ENCODE peak calls at places on chromosome 16, in nine cellular contexts. L is esophagus muscularis mucosa; F is neural progenitor cell; K is Panc1; R is kidney; S is effector memory CD4-positive, alpha-beta T cell; W is upper lobe of left lung; J is prostate gland; E is fibroblast of lung. T is an unnamed sample. For H3K9me3, the result is how much of the 10 kb centered on the place peaks cover.

GRCh38 chr16:12538667-12539081 is 265.0 kb downstream of the CPPED1 start:
- DNase-seq in F (no peak), J (no peak), S (no peak), R (no peak), K (no peak), L (no peak), W (no peak), E (peak), T (no peak)

GRCh38 chr16:1002399-1003161 is 21.0 kb downstream of the SOX8 start:
- DNase-seq in R (no peak), L (no peak), E (peak), K (peak), W (peak), J (no peak), F (no peak), S (peak), T (no peak)

GRCh38 chr16:1194665-1195392 is 30.2 kb downstream of the TPSG1 start:
- DNase-seq in L (no peak), W (no peak), K (no peak), F (peak), S (no peak), R (no peak), E (no peak), J (no peak), T (no peak)

GRCh38 chr16:62678796-62679195 is 642.6 kb upstream of the CDH8 start:
- DNase-seq in L (no peak), R (no peak), K (no peak), E (no peak), S (no peak), J (no peak), F (no peak), W (no peak), T (no peak)

GRCh38 chr16:17275076-17275732 is 195.6 kb downstream of the XYLT1 start:
- DNase-seq in W (no peak), S (no peak), E (peak), L (no peak), F (no peak), K (no peak), R (no peak), J (no peak), T (no peak)

GRCh38 chr16:1180772-1181714 is 28.1 kb downstream of the CACNA1H start:
- DNase-seq in R (no peak), L (no peak), J (no peak), S (no peak), E (no peak), K (no peak), W (no peak), F (peak), T (no peak)

GRCh38 chr16:85969591-85969990 is 70.6 kb downstream of the IRF8 start:
- DNase-seq in S (no peak), W (no peak), R (no peak), K (no peak), L (no peak), E (peak), F (peak), J (no peak), T (no peak)

GRCh38 chr16:12303649-12304048 is 327.1 kb downstream of the SNX29 start:
- DNase-seq in J (no peak), E (no peak), K (no peak), S (no peak), F (no peak), L (no peak), W (no peak), R (no peak), T (no peak)

GRCh38 chr16:89473791-89474414 is 16.5 kb downstream of the ANKRD11 start:
- DNase-seq in L (no peak), K (no peak), J (no peak), F (no peak), W (no peak), S (no peak), R (no peak), E (peak), T (no peak)

GRCh38 chr16:50021509-50021908 is 3.5 kb upstream of the CNEP1R1 start:
- DNase-seq in W (no peak), E (no peak), S (no peak), R (no peak), J (no peak), K (no peak), L (no peak), F (peak), T (no peak)

DNA sequence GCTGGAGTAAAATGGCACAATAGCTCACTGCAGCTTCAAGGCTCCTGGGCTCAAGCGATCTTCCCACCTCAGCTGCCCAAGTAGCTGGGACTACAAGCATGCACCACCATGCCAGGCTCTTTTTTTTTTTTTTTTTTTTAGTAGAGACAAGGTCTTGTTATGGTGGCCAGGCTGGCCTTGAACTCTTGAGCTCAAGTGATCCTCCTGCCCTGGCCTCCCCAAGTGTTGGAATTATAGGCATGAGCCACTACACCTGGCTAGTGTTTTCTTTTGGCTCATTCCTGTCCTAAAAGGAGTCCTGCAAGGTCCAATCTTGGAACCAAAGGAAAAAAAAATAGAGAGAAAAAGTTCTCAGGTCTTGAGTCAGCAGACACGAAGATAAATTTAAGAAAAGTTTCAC is 30.8 kb downstream of the PKD1L3 start:
- DNase-seq in K (no peak), L (no peak), F (no peak), E (no peak), W (no peak), R (no peak), S (no peak), J (no peak), T (no peak)
- H3K9me3 ChIP-seq in K (under half), L (under half), F (under half), E (under half), W (under half), R (under half), S (under half), J (under half), T (under half)

GRCh38 chr16:35152067-35152627 is 1692.7 kb downstream of the TP53TG3F start:
- DNase-seq in J (no peak), K (no peak), L (peak), R (no peak), W (no peak), F (no peak), E (no peak), S (no peak), T (no peak)

GRCh38 chr16:35149550-35149949 is 1690.1 kb downstream of the TP53TG3F start:
- DNase-seq in J (no peak), W (no peak), E (no peak), K (no peak), L (peak), F (no peak), S (no peak), R (no peak), T (no peak)

GRCh38 chr16:35147556-35148504 is 1688.4 kb downstream of the TP53TG3F start:
- DNase-seq in K (no peak), E (no peak), L (peak), W (no peak), F (no peak), J (no peak), S (no peak), R (no peak), T (no peak)

GRCh38 chr16:35148748-35149147 is 1689.3 kb downstream of the TP53TG3F start:
- DNase-seq in F (no peak), J (no peak), W (no peak), L (no peak), E (no peak), R (no peak), S (no peak), K (no peak), T (no peak)

DNA sequence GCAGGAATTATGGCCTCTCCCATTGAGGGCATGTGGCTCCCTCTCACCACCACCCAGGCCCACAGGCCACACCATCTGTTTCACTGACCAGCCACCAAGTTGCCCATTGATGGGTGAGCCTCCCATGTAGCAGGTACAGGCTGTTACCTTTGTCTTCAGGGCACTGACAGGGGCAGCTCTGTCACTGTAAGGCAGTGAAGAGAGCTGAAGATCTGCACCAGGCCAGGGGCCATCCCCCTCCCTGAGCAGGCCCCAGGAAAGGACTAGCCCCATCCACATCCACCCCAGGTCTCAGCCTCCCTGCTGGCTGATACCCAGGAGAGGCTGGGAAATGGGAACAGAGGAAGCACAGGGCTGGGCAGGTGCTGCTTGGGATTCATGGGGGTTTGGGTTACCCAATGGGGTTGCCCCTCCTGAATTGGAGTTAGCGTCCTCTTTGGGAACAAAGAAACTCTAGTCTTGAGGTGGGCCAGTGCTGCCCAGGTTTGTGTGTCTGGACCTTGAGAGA is 1691.4 kb downstream of the TP53TG3F start:
- DNase-seq in J (no peak), S (no peak), L (peak), F (no peak), E (no peak), W (no peak), K (no peak), R (no peak), T (no peak)
- H3K9me3 ChIP-seq in J (under half), S (under half), L (under half), F (under half), E (under half), W (half or more), K (under half), R (under half), T (under half)

GRCh38 chr16:31754998-31755615 is 118.5 kb upstream of the ZNF267 start:
- DNase-seq in K (no peak), J (no peak), F (no peak), L (no peak), S (no peak), E (no peak), W (no peak), R (no peak), T (no peak)
- H3K9me3 ChIP-seq in K (half or more), J (under half), F (half or more), L (under half), S (half or more), E (under half), W (half or more), R (half or more), T (half or more)

GRCh38 chr16:35215287-35215686 is 1755.9 kb downstream of the TP53TG3F start:
- DNase-seq in S (no peak), J (no peak), K (no peak), L (no peak), R (no peak), E (no peak), W (no peak), F (no peak), T (no peak)

GRCh38 chr16:35210681-35211433 is 1751.4 kb downstream of the TP53TG3F start:
- DNase-seq in F (no peak), W (no peak), L (peak), J (no peak), K (no peak), R (no peak), E (no peak), S (no peak), T (no peak)

DNA sequence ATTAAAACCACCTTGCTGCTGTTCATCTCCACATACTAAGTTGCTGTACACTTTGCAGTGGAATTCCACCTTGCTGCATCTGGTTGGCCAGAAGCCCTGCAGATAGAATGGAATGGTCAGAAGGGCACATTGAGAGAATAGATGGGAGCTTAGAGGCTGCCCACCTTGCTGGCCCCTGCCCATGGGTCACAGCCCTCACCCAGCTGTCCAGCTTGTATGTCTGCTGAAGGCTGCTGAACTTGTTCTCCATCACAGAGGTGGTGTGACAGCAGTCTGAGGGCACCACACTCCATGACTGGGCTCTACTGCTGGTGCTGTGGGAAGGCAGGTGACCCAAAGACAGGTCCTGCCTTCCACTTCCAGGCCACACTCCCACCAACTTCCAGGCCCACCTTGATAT is 1755.4 kb downstream of the TP53TG3F start:
- DNase-seq in K (no peak), S (no peak), R (no peak), L (no peak), E (no peak), F (no peak), W (no peak), J (no peak), T (no peak)
- H3K9me3 ChIP-seq in K (under half), S (under half), R (under half), L (under half), E (under half), F (under half), W (under half), J (under half), T (under half)

GRCh38 chr16:88066680-88067529 is 115.7 kb downstream of the BANP start:
- DNase-seq in L (no peak), S (no peak), R (peak), F (no peak), J (no peak), E (no peak), W (no peak), K (no peak), T (no peak)

GRCh38 chr16:88066234-88066633 is 115.0 kb downstream of the BANP start:
- DNase-seq in R (peak), F (no peak), L (no peak), W (no peak), K (no peak), S (no peak), J (no peak), E (no peak), T (no peak)

GRCh38 chr16:88069397-88070168 is 118.3 kb downstream of the BANP start:
- DNase-seq in F (no peak), K (no peak), L (no peak), R (peak), S (no peak), E (no peak), J (no peak), W (no peak), T (no peak)

GRCh38 chr16:88068476-88069396 is 117.5 kb downstream of the BANP start:
- DNase-seq in L (no peak), R (peak), K (no peak), F (no peak), E (no peak), S (no peak), J (no peak), W (no peak), T (no peak)

GRCh38 chr16:88067530-88068411 is 116.5 kb downstream of the BANP start:
- DNase-seq in E (no peak), K (no peak), J (no peak), W (no peak), L (no peak), F (no peak), R (peak), S (no peak), T (no peak)
- H3K9me3 ChIP-seq in E (under half), K (under half), J (under half), W (under half), L (under half), F (under half), R (under half), S (under half), T (under half)

GRCh38 chr16:78340590-78340989 is 241.1 kb downstream of the WWOX start:
- DNase-seq in J (no peak), K (no peak), S (no peak), E (no peak), W (no peak), R (no peak), L (no peak), F (no peak), T (no peak)
- H3K9me3 ChIP-seq in J (under half), K (under half), S (under half), E (under half), W (under half), R (under half), L (under half), F (under half), T (under half)

GRCh38 chr16:79662122-79662521 is 61.6 kb upstream of the MAF start:
- DNase-seq in J (no peak), R (no peak), F (no peak), L (no peak), S (no peak), K (no peak), E (no peak), W (no peak), T (no peak)
- H3K9me3 ChIP-seq in J (under half), R (under half), F (under half), L (under half), S (under half), K (under half), E (under half), W (under half), T (under half)

GRCh38 chr16:15585956-15586355 is 57.0 kb downstream of the MARF1 start:
- DNase-seq in L (no peak), R (no peak), J (no peak), F (no peak), W (no peak), K (no peak), S (no peak), E (no peak), T (no peak)
- H3K9me3 ChIP-seq in L (under half), R (under half), J (under half), F (under half), W (under half), K (under half), S (under half), E (under half), T (under half)

T was measured in T-helper 17 cell.